ENCODE peak calls at places on chromosomes 12 and 14, in nine cellular contexts. One of them, this sample, is unnamed.

GRCh38 chr12:123133701-123134100 is 17.2 kb downstream of the PITPNM2 start:
- DNase-seq in GM23248: no peak
- DNase-seq in AG04450: no peak
- DNase-seq in NCI-H2171 treated with DMSO at 0.1 percent for 48 hours: no peak
- DNase-seq in naive thymus-derived CD4-positive, alpha-beta T cell: no peak
- DNase-seq in activated CD4-positive, alpha-beta T cell treated with anti-CD3 and anti-CD28 coated beads for 36 hours: no peak
- DNase-seq in activated T-helper 9 cell treated with anti-CD3 and anti-CD28 coated beads, Interleukin-2, amount 50 U/mL, for 16 hours: no peak
- DNase-seq in AML-193: no peak
- DNase-seq in stimulated activated CD8-positive, alpha-beta memory T cell treated with anti-CD3 and anti-CD28 coated beads, Interleukin-4, amount 100 ng/mL, for 24 hours: no peak
- DNase-seq in this sample: no peak

GRCh38 chr14:52399104-52399503 is 85.0 kb downstream of the PTGER2 start:
- DNase-seq in AG04450: no peak
- DNase-seq in GM23248: no peak
- DNase-seq in naive thymus-derived CD4-positive, alpha-beta T cell: no peak
- DNase-seq in stimulated activated CD8-positive, alpha-beta memory T cell treated with anti-CD3 and anti-CD28 coated beads, Interleukin-4, amount 100 ng/mL, for 24 hours: no peak
- DNase-seq in AML-193: no peak
- DNase-seq in NCI-H2171 treated with DMSO at 0.1 percent for 48 hours: no peak
- DNase-seq in activated CD4-positive, alpha-beta T cell treated with anti-CD3 and anti-CD28 coated beads for 36 hours: no peak
- DNase-seq in activated T-helper 9 cell treated with anti-CD3 and anti-CD28 coated beads, Interleukin-2, amount 50 U/mL, for 16 hours: no peak
- DNase-seq in this sample: no peak

GRCh38 chr12:90896164-90896563 is 58.8 kb downstream of the CCER1 start:
- DNase-seq in AML-193: no peak
- DNase-seq in AG04450: peak
- DNase-seq in GM23248: peak
- DNase-seq in naive thymus-derived CD4-positive, alpha-beta T cell: no peak
- DNase-seq in activated T-helper 9 cell treated with anti-CD3 and anti-CD28 coated beads, Interleukin-2, amount 50 U/mL, for 16 hours: no peak
- DNase-seq in stimulated activated CD8-positive, alpha-beta memory T cell treated with anti-CD3 and anti-CD28 coated beads, Interleukin-4, amount 100 ng/mL, for 24 hours: no peak
- DNase-seq in activated CD4-positive, alpha-beta T cell treated with anti-CD3 and anti-CD28 coated beads for 36 hours: no peak
- DNase-seq in NCI-H2171 treated with DMSO at 0.1 percent for 48 hours: no peak
- DNase-seq in this sample: no peak

GRCh38 chr12:49330032-49330619 is 6.9 kb downstream of the C1QL4 start:
- DNase-seq in activated CD4-positive, alpha-beta T cell treated with anti-CD3 and anti-CD28 coated beads for 36 hours: no peak
- DNase-seq in naive thymus-derived CD4-positive, alpha-beta T cell: no peak
- DNase-seq in activated T-helper 9 cell treated with anti-CD3 and anti-CD28 coated beads, Interleukin-2, amount 50 U/mL, for 16 hours: no peak
- DNase-seq in AML-193: no peak
- DNase-seq in GM23248: no peak
- DNase-seq in stimulated activated CD8-positive, alpha-beta memory T cell treated with anti-CD3 and anti-CD28 coated beads, Interleukin-4, amount 100 ng/mL, for 24 hours: no peak
- DNase-seq in AG04450: no peak
- DNase-seq in NCI-H2171 treated with DMSO at 0.1 percent for 48 hours: no peak
- DNase-seq in this sample: no peak

GRCh38 chr14:57209561-57209960 is 59.1 kb downstream of the EXOC5 start:
- DNase-seq in activated T-helper 9 cell treated with anti-CD3 and anti-CD28 coated beads, Interleukin-2, amount 50 U/mL, for 16 hours: no peak
- DNase-seq in AG04450: peak
- DNase-seq in naive thymus-derived CD4-positive, alpha-beta T cell: no peak
- DNase-seq in AML-193: no peak
- DNase-seq in GM23248: peak
- DNase-seq in stimulated activated CD8-positive, alpha-beta memory T cell treated with anti-CD3 and anti-CD28 coated beads, Interleukin-4, amount 100 ng/mL, for 24 hours: no peak
- DNase-seq in activated CD4-positive, alpha-beta T cell treated with anti-CD3 and anti-CD28 coated beads for 36 hours: no peak
- DNase-seq in NCI-H2171 treated with DMSO at 0.1 percent for 48 hours: no peak
- DNase-seq in this sample: no peak

GRCh38 chr14:22303589-22304195 is 285.3 kb downstream of the DAD1 start:
- DNase-seq in activated CD4-positive, alpha-beta T cell treated with anti-CD3 and anti-CD28 coated beads for 36 hours: no peak
- DNase-seq in stimulated activated CD8-positive, alpha-beta memory T cell treated with anti-CD3 and anti-CD28 coated beads, Interleukin-4, amount 100 ng/mL, for 24 hours: no peak
- DNase-seq in NCI-H2171 treated with DMSO at 0.1 percent for 48 hours: peak
- DNase-seq in AML-193: peak
- DNase-seq in GM23248: peak
- DNase-seq in naive thymus-derived CD4-positive, alpha-beta T cell: no peak
- DNase-seq in activated T-helper 9 cell treated with anti-CD3 and anti-CD28 coated beads, Interleukin-2, amount 50 U/mL, for 16 hours: no peak
- DNase-seq in AG04450: no peak
- DNase-seq in this sample: peak

GRCh38 chr12:81078469-81079196 is 754 bp downstream of the ACSS3 start:
- DNase-seq in stimulated activated CD8-positive, alpha-beta memory T cell treated with anti-CD3 and anti-CD28 coated beads, Interleukin-4, amount 100 ng/mL, for 24 hours: no peak
- DNase-seq in naive thymus-derived CD4-positive, alpha-beta T cell: no peak
- DNase-seq in NCI-H2171 treated with DMSO at 0.1 percent for 48 hours: no peak
- DNase-seq in activated T-helper 9 cell treated with anti-CD3 and anti-CD28 coated beads, Interleukin-2, amount 50 U/mL, for 16 hours: no peak
- DNase-seq in GM23248: peak
- DNase-seq in AML-193: no peak
- DNase-seq in activated CD4-positive, alpha-beta T cell treated with anti-CD3 and anti-CD28 coated beads for 36 hours: no peak
- DNase-seq in AG04450: no peak
- DNase-seq in this sample: no peak

GRCh38 chr12:46164186-46164585 is 104.7 kb downstream of the SLC38A1 start:
- DNase-seq in activated T-helper 9 cell treated with anti-CD3 and anti-CD28 coated beads, Interleukin-2, amount 50 U/mL, for 16 hours: no peak
- DNase-seq in GM23248: no peak
- DNase-seq in naive thymus-derived CD4-positive, alpha-beta T cell: no peak
- DNase-seq in activated CD4-positive, alpha-beta T cell treated with anti-CD3 and anti-CD28 coated beads for 36 hours: no peak
- DNase-seq in stimulated activated CD8-positive, alpha-beta memory T cell treated with anti-CD3 and anti-CD28 coated beads, Interleukin-4, amount 100 ng/mL, for 24 hours: no peak
- DNase-seq in AML-193: no peak
- DNase-seq in AG04450: no peak
- DNase-seq in NCI-H2171 treated with DMSO at 0.1 percent for 48 hours: peak
- DNase-seq in this sample: no peak

GRCh38 chr14:79573486-79573885 is 637.8 kb downstream of the DIO2 start:
- DNase-seq in AML-193: no peak
- DNase-seq in AG04450: peak
- DNase-seq in activated CD4-positive, alpha-beta T cell treated with anti-CD3 and anti-CD28 coated beads for 36 hours: no peak
- DNase-seq in naive thymus-derived CD4-positive, alpha-beta T cell: no peak
- DNase-seq in NCI-H2171 treated with DMSO at 0.1 percent for 48 hours: no peak
- DNase-seq in activated T-helper 9 cell treated with anti-CD3 and anti-CD28 coated beads, Interleukin-2, amount 50 U/mL, for 16 hours: no peak
- DNase-seq in stimulated activated CD8-positive, alpha-beta memory T cell treated with anti-CD3 and anti-CD28 coated beads, Interleukin-4, amount 100 ng/mL, for 24 hours: no peak
- DNase-seq in GM23248: no peak
- DNase-seq in this sample: no peak

GRCh38 chr12:58425481-58426392 is 484.4 kb downstream of the ATP23 start:
- DNase-seq in activated CD4-positive, alpha-beta T cell treated with anti-CD3 and anti-CD28 coated beads for 36 hours: peak
- DNase-seq in stimulated activated CD8-positive, alpha-beta memory T cell treated with anti-CD3 and anti-CD28 coated beads, Interleukin-4, amount 100 ng/mL, for 24 hours: no peak
- DNase-seq in AG04450: peak
- DNase-seq in GM23248: peak
- DNase-seq in AML-193: no peak
- DNase-seq in naive thymus-derived CD4-positive, alpha-beta T cell: no peak
- DNase-seq in NCI-H2171 treated with DMSO at 0.1 percent for 48 hours: peak
- DNase-seq in activated T-helper 9 cell treated with anti-CD3 and anti-CD28 coated beads, Interleukin-2, amount 50 U/mL, for 16 hours: no peak
- DNase-seq in this sample: no peak

GRCh38 chr14:103527408-103528157 is 1.4 kb upstream of the TRMT61A start:
- DNase-seq in naive thymus-derived CD4-positive, alpha-beta T cell: no peak
- DNase-seq in GM23248: peak
- DNase-seq in NCI-H2171 treated with DMSO at 0.1 percent for 48 hours: no peak
- DNase-seq in AML-193: no peak
- DNase-seq in stimulated activated CD8-positive, alpha-beta memory T cell treated with anti-CD3 and anti-CD28 coated beads, Interleukin-4, amount 100 ng/mL, for 24 hours: no peak
- DNase-seq in activated CD4-positive, alpha-beta T cell treated with anti-CD3 and anti-CD28 coated beads for 36 hours: peak
- DNase-seq in activated T-helper 9 cell treated with anti-CD3 and anti-CD28 coated beads, Interleukin-2, amount 50 U/mL, for 16 hours: no peak
- DNase-seq in AG04450: no peak
- DNase-seq in this sample: peak

GRCh38 chr14:49893309-49894213 is 679 bp downstream of the ARF6 start:
- DNase-seq in AML-193: peak
- DNase-seq in naive thymus-derived CD4-positive, alpha-beta T cell: peak
- DNase-seq in AG04450: no peak
- DNase-seq in GM23248: peak
- DNase-seq in activated CD4-positive, alpha-beta T cell treated with anti-CD3 and anti-CD28 coated beads for 36 hours: peak
- DNase-seq in NCI-H2171 treated with DMSO at 0.1 percent for 48 hours: no peak
- DNase-seq in stimulated activated CD8-positive, alpha-beta memory T cell treated with anti-CD3 and anti-CD28 coated beads, Interleukin-4, amount 100 ng/mL, for 24 hours: peak
- DNase-seq in activated T-helper 9 cell treated with anti-CD3 and anti-CD28 coated beads, Interleukin-2, amount 50 U/mL, for 16 hours: peak
- DNase-seq in this sample: peak

GRCh38 chr14:105092124-105092911 is 27.1 kb upstream of the GPR132 start:
- DNase-seq in AG04450: no peak
- DNase-seq in AML-193: no peak
- DNase-seq in NCI-H2171 treated with DMSO at 0.1 percent for 48 hours: peak
- DNase-seq in stimulated activated CD8-positive, alpha-beta memory T cell treated with anti-CD3 and anti-CD28 coated beads, Interleukin-4, amount 100 ng/mL, for 24 hours: no peak
- DNase-seq in GM23248: peak
- DNase-seq in activated CD4-positive, alpha-beta T cell treated with anti-CD3 and anti-CD28 coated beads for 36 hours: peak
- DNase-seq in activated T-helper 9 cell treated with anti-CD3 and anti-CD28 coated beads, Interleukin-2, amount 50 U/mL, for 16 hours: no peak
- DNase-seq in naive thymus-derived CD4-positive, alpha-beta T cell: no peak
- DNase-seq in this sample: no peak

GRCh38 chr14:45135181-45135580 is 549 bp upstream of the FANCM start:
- DNase-seq in GM23248: peak
- DNase-seq in NCI-H2171 treated with DMSO at 0.1 percent for 48 hours: peak
- DNase-seq in AG04450: no peak
- DNase-seq in activated T-helper 9 cell treated with anti-CD3 and anti-CD28 coated beads, Interleukin-2, amount 50 U/mL, for 16 hours: no peak
- DNase-seq in naive thymus-derived CD4-positive, alpha-beta T cell: no peak
- DNase-seq in stimulated activated CD8-positive, alpha-beta memory T cell treated with anti-CD3 and anti-CD28 coated beads, Interleukin-4, amount 100 ng/mL, for 24 hours: no peak
- DNase-seq in AML-193: no peak
- DNase-seq in activated CD4-positive, alpha-beta T cell treated with anti-CD3 and anti-CD28 coated beads for 36 hours: no peak
- DNase-seq in this sample: peak

GRCh38 chr12:108875682-108876361 is 4.1 kb upstream of the DAO start:
- DNase-seq in naive thymus-derived CD4-positive, alpha-beta T cell: no peak
- DNase-seq in stimulated activated CD8-positive, alpha-beta memory T cell treated with anti-CD3 and anti-CD28 coated beads, Interleukin-4, amount 100 ng/mL, for 24 hours: no peak
- DNase-seq in activated T-helper 9 cell treated with anti-CD3 and anti-CD28 coated beads, Interleukin-2, amount 50 U/mL, for 16 hours: no peak
- DNase-seq in NCI-H2171 treated with DMSO at 0.1 percent for 48 hours: no peak
- DNase-seq in AML-193: no peak
- DNase-seq in activated CD4-positive, alpha-beta T cell treated with anti-CD3 and anti-CD28 coated beads for 36 hours: no peak
- DNase-seq in AG04450: no peak
- DNase-seq in GM23248: peak
- DNase-seq in this sample: no peak

GRCh38 chr14:66105819-66106218 is 380.4 kb upstream of the CCDC196 start:
- DNase-seq in GM23248: peak
- DNase-seq in AG04450: no peak
- DNase-seq in NCI-H2171 treated with DMSO at 0.1 percent for 48 hours: no peak
- DNase-seq in activated T-helper 9 cell treated with anti-CD3 and anti-CD28 coated beads, Interleukin-2, amount 50 U/mL, for 16 hours: no peak
- DNase-seq in stimulated activated CD8-positive, alpha-beta memory T cell treated with anti-CD3 and anti-CD28 coated beads, Interleukin-4, amount 100 ng/mL, for 24 hours: no peak
- DNase-seq in activated CD4-positive, alpha-beta T cell treated with anti-CD3 and anti-CD28 coated beads for 36 hours: peak
- DNase-seq in naive thymus-derived CD4-positive, alpha-beta T cell: no peak
- DNase-seq in AML-193: no peak
- DNase-seq in this sample: no peak

GRCh38 chr14:22685467-22685866 is 41.3 kb upstream of the OR6J1 start:
- DNase-seq in activated T-helper 9 cell treated with anti-CD3 and anti-CD28 coated beads, Interleukin-2, amount 50 U/mL, for 16 hours: no peak
- DNase-seq in activated CD4-positive, alpha-beta T cell treated with anti-CD3 and anti-CD28 coated beads for 36 hours: no peak
- DNase-seq in naive thymus-derived CD4-positive, alpha-beta T cell: no peak
- DNase-seq in AML-193: no peak
- DNase-seq in GM23248: no peak
- DNase-seq in stimulated activated CD8-positive, alpha-beta memory T cell treated with anti-CD3 and anti-CD28 coated beads, Interleukin-4, amount 100 ng/mL, for 24 hours: no peak
- DNase-seq in NCI-H2171 treated with DMSO at 0.1 percent for 48 hours: no peak
- DNase-seq in AG04450: no peak
- DNase-seq in this sample: no peak

GRCh38 chr14:54446201-54446693 is 5.1 kb upstream of the CNIH1 start:
- DNase-seq in activated T-helper 9 cell treated with anti-CD3 and anti-CD28 coated beads, Interleukin-2, amount 50 U/mL, for 16 hours: no peak
- DNase-seq in GM23248: no peak
- DNase-seq in activated CD4-positive, alpha-beta T cell treated with anti-CD3 and anti-CD28 coated beads for 36 hours: no peak
- DNase-seq in AG04450: no peak
- DNase-seq in AML-193: no peak
- DNase-seq in stimulated activated CD8-positive, alpha-beta memory T cell treated with anti-CD3 and anti-CD28 coated beads, Interleukin-4, amount 100 ng/mL, for 24 hours: no peak
- DNase-seq in NCI-H2171 treated with DMSO at 0.1 percent for 48 hours: peak
- DNase-seq in naive thymus-derived CD4-positive, alpha-beta T cell: no peak
- DNase-seq in this sample: no peak

GRCh38 chr12:120089796-120090195 is 26.8 kb downstream of the RAB35 start:
- DNase-seq in NCI-H2171 treated with DMSO at 0.1 percent for 48 hours: no peak
- DNase-seq in GM23248: no peak
- DNase-seq in naive thymus-derived CD4-positive, alpha-beta T cell: no peak
- DNase-seq in activated CD4-positive, alpha-beta T cell treated with anti-CD3 and anti-CD28 coated beads for 36 hours: no peak
- DNase-seq in AG04450: no peak
- DNase-seq in stimulated activated CD8-positive, alpha-beta memory T cell treated with anti-CD3 and anti-CD28 coated beads, Interleukin-4, amount 100 ng/mL, for 24 hours: no peak
- DNase-seq in activated T-helper 9 cell treated with anti-CD3 and anti-CD28 coated beads, Interleukin-2, amount 50 U/mL, for 16 hours: no peak
- DNase-seq in AML-193: no peak
- DNase-seq in this sample: no peak

GRCh38 chr12:95168746-95169145 is 48.5 kb downstream of the FGD6 start:
- DNase-seq in stimulated activated CD8-positive, alpha-beta memory T cell treated with anti-CD3 and anti-CD28 coated beads, Interleukin-4, amount 100 ng/mL, for 24 hours: no peak
- DNase-seq in GM23248: no peak
- DNase-seq in AML-193: no peak
- DNase-seq in activated T-helper 9 cell treated with anti-CD3 and anti-CD28 coated beads, Interleukin-2, amount 50 U/mL, for 16 hours: no peak
- DNase-seq in AG04450: no peak
- DNase-seq in NCI-H2171 treated with DMSO at 0.1 percent for 48 hours: no peak
- DNase-seq in activated CD4-positive, alpha-beta T cell treated with anti-CD3 and anti-CD28 coated beads for 36 hours: no peak
- DNase-seq in naive thymus-derived CD4-positive, alpha-beta T cell: no peak
- DNase-seq in this sample: no peak

GRCh38 chr14:100117647-100118376 is 41.6 kb downstream of the DEGS2 start:
- DNase-seq in activated T-helper 9 cell treated with anti-CD3 and anti-CD28 coated beads, Interleukin-2, amount 50 U/mL, for 16 hours: no peak
- DNase-seq in AG04450: no peak
- DNase-seq in NCI-H2171 treated with DMSO at 0.1 percent for 48 hours: no peak
- DNase-seq in AML-193: no peak
- DNase-seq in GM23248: no peak
- DNase-seq in activated CD4-positive, alpha-beta T cell treated with anti-CD3 and anti-CD28 coated beads for 36 hours: no peak
- DNase-seq in stimulated activated CD8-positive, alpha-beta memory T cell treated with anti-CD3 and anti-CD28 coated beads, Interleukin-4, amount 100 ng/mL, for 24 hours: no peak
- DNase-seq in naive thymus-derived CD4-positive, alpha-beta T cell: no peak
- DNase-seq in this sample: peak

GRCh38 chr14:97177016-97177415 is 379.8 kb downstream of the VRK1 start:
- DNase-seq in naive thymus-derived CD4-positive, alpha-beta T cell: peak
- DNase-seq in activated T-helper 9 cell treated with anti-CD3 and anti-CD28 coated beads, Interleukin-2, amount 50 U/mL, for 16 hours: no peak
- DNase-seq in NCI-H2171 treated with DMSO at 0.1 percent for 48 hours: peak
- DNase-seq in activated CD4-positive, alpha-beta T cell treated with anti-CD3 and anti-CD28 coated beads for 36 hours: peak
- DNase-seq in GM23248: no peak
- DNase-seq in AG04450: no peak
- DNase-seq in AML-193: no peak
- DNase-seq in stimulated activated CD8-positive, alpha-beta memory T cell treated with anti-CD3 and anti-CD28 coated beads, Interleukin-4, amount 100 ng/mL, for 24 hours: no peak
- DNase-seq in this sample: peak

GRCh38 chr12:12676605-12677004 is 19.4 kb downstream of the GPR19 start:
- DNase-seq in GM23248: no peak
- DNase-seq in naive thymus-derived CD4-positive, alpha-beta T cell: no peak
- DNase-seq in activated CD4-positive, alpha-beta T cell treated with anti-CD3 and anti-CD28 coated beads for 36 hours: no peak
- DNase-seq in AML-193: no peak
- DNase-seq in NCI-H2171 treated with DMSO at 0.1 percent for 48 hours: no peak
- DNase-seq in activated T-helper 9 cell treated with anti-CD3 and anti-CD28 coated beads, Interleukin-2, amount 50 U/mL, for 16 hours: no peak
- DNase-seq in AG04450: no peak
- DNase-seq in stimulated activated CD8-positive, alpha-beta memory T cell treated with anti-CD3 and anti-CD28 coated beads, Interleukin-4, amount 100 ng/mL, for 24 hours: no peak
- DNase-seq in this sample: no peak

GRCh38 chr12:118164798-118165486 is 29.0 kb downstream of the PEBP1 start:
- DNase-seq in activated CD4-positive, alpha-beta T cell treated with anti-CD3 and anti-CD28 coated beads for 36 hours: peak
- DNase-seq in stimulated activated CD8-positive, alpha-beta memory T cell treated with anti-CD3 and anti-CD28 coated beads, Interleukin-4, amount 100 ng/mL, for 24 hours: no peak
- DNase-seq in AG04450: no peak
- DNase-seq in GM23248: peak
- DNase-seq in naive thymus-derived CD4-positive, alpha-beta T cell: no peak
- DNase-seq in activated T-helper 9 cell treated with anti-CD3 and anti-CD28 coated beads, Interleukin-2, amount 50 U/mL, for 16 hours: no peak
- DNase-seq in AML-193: no peak
- DNase-seq in NCI-H2171 treated with DMSO at 0.1 percent for 48 hours: peak
- DNase-seq in this sample: peak

GRCh38 chr12:118188690-118189371 is 52.9 kb downstream of the PEBP1 start:
- DNase-seq in AML-193: no peak
- DNase-seq in AG04450: peak
- DNase-seq in NCI-H2171 treated with DMSO at 0.1 percent for 48 hours: no peak
- DNase-seq in activated CD4-positive, alpha-beta T cell treated with anti-CD3 and anti-CD28 coated beads for 36 hours: no peak
- DNase-seq in naive thymus-derived CD4-positive, alpha-beta T cell: no peak
- DNase-seq in stimulated activated CD8-positive, alpha-beta memory T cell treated with anti-CD3 and anti-CD28 coated beads, Interleukin-4, amount 100 ng/mL, for 24 hours: no peak
- DNase-seq in activated T-helper 9 cell treated with anti-CD3 and anti-CD28 coated beads, Interleukin-2, amount 50 U/mL, for 16 hours: no peak
- DNase-seq in GM23248: peak
- DNase-seq in this sample: no peak

GRCh38 chr14:66099451-66099850 is 386.7 kb upstream of the CCDC196 start:
- DNase-seq in activated CD4-positive, alpha-beta T cell treated with anti-CD3 and anti-CD28 coated beads for 36 hours: no peak
- DNase-seq in stimulated activated CD8-positive, alpha-beta memory T cell treated with anti-CD3 and anti-CD28 coated beads, Interleukin-4, amount 100 ng/mL, for 24 hours: no peak
- DNase-seq in NCI-H2171 treated with DMSO at 0.1 percent for 48 hours: peak
- DNase-seq in naive thymus-derived CD4-positive, alpha-beta T cell: no peak
- DNase-seq in GM23248: no peak
- DNase-seq in AG04450: no peak
- DNase-seq in activated T-helper 9 cell treated with anti-CD3 and anti-CD28 coated beads, Interleukin-2, amount 50 U/mL, for 16 hours: no peak
- DNase-seq in AML-193: no peak
- DNase-seq in this sample: no peak

GRCh38 chr12:30696486-30696885 is 817 bp upstream of the IPO8 start:
- DNase-seq in activated T-helper 9 cell treated with anti-CD3 and anti-CD28 coated beads, Interleukin-2, amount 50 U/mL, for 16 hours: no peak
- DNase-seq in NCI-H2171 treated with DMSO at 0.1 percent for 48 hours: no peak
- DNase-seq in naive thymus-derived CD4-positive, alpha-beta T cell: no peak
- DNase-seq in stimulated activated CD8-positive, alpha-beta memory T cell treated with anti-CD3 and anti-CD28 coated beads, Interleukin-4, amount 100 ng/mL, for 24 hours: no peak
- DNase-seq in GM23248: no peak
- DNase-seq in activated CD4-positive, alpha-beta T cell treated with anti-CD3 and anti-CD28 coated beads for 36 hours: peak
- DNase-seq in AG04450: no peak
- DNase-seq in AML-193: no peak
- DNase-seq in this sample: no peak

This sample was measured in OCI-LY7.